ENCODE peak calls at places on chromosomes 6 and 20, in nine cellular contexts. H, Z, C, U, R, J, X, V and I are unnamed samples.

GRCh38 chr20:58926802-58927489 is 54.1 kb upstream of the NELFCD start:
- DNase-seq in H (no peak), Z (no peak), C (no peak), U (no peak), R (no peak), J (no peak), X (no peak), V (no peak), I (no peak)

GRCh38 chr6:36976005-36976261 is 10.1 kb downstream of the MTCH1 start:
- DNase-seq in H (no peak), Z (no peak), C (no peak), U (no peak), R (no peak), J (no peak), X (no peak), V (no peak), I (no peak)

GRCh38 chr20:33843854-33844253 is 32.7 kb downstream of the CHMP4B start:
- DNase-seq in H (no peak), Z (no peak), C (no peak), U (no peak), R (no peak), J (peak; percentile 59), X (no peak), V (no peak), I (no peak)

GRCh38 chr6:129592516-129593232 is 117.3 kb downstream of the ARHGAP18 start:
- DNase-seq in H (no peak), Z (no peak), C (no peak), U (no peak), R (no peak), J (no peak), X (no peak), V (no peak), I (no peak)

GRCh38 chr6:87779542-87779941 is 77.5 kb upstream of the AKIRIN2 start:
- DNase-seq in H (no peak), Z (no peak), C (no peak), U (no peak), R (no peak), J (no peak), X (no peak), V (no peak), I (no peak)

GRCh38 chr6:43926644-43927524 is 156.9 kb downstream of the VEGFA start:
- DNase-seq in H (peak; percentile 90), Z (peak; percentile 9), C (peak; percentile 48), U (no peak), R (no peak), J (no peak), X (no peak), V (peak; percentile 49), I (peak; percentile 70)

GRCh38 chr20:7967199-7967844 is 27.1 kb upstream of the HAO1 start:
- DNase-seq in H (no peak), Z (no peak), C (no peak), U (no peak), R (no peak), J (no peak), X (no peak), V (no peak), I (peak; percentile 12)

GRCh38 chr6:26389349-26389799 is 6.5 kb downstream of the BTN2A2 start:
- DNase-seq in H (no peak), Z (no peak), C (peak; percentile 46), U (no peak), R (no peak), J (no peak), X (no peak), V (no peak), I (no peak)

GRCh38 chr20:63106108-63106764 is 99.5 kb upstream of the BHLHE23 start:
- DNase-seq in H (peak; percentile 39), Z (no peak), C (no peak), U (no peak), R (peak; percentile 52), J (no peak), X (no peak), V (no peak), I (no peak)

GRCh38 chr20:25139061-25139705 is 56.3 kb upstream of the ENTPD6 start:
- DNase-seq in H (peak; percentile 6), Z (peak; percentile 10), C (no peak), U (no peak), R (no peak), J (no peak), X (no peak), V (no peak), I (no peak)